ENCODE peak calls at places on chromosome 20, in four cellular contexts. One of them, this sample, is unnamed.

GRCh38 chr20:50187403-50188051 is 3.1 kb upstream of the CEBPB start:
- DNase-seq in coronary artery: no peak
- DNase-seq in fibroblast of mammary gland: peak
- DNase-seq in GM23338: peak
- DNase-seq in this sample: no peak

GRCh38 chr20:50339196-50339901 is 148.7 kb downstream of the CEBPB start:
- DNase-seq in fibroblast of mammary gland: peak
- DNase-seq in coronary artery: no peak
- DNase-seq in GM23338: no peak
- DNase-seq in this sample: no peak

GRCh38 chr20:36352843-36353553 is 46.9 kb downstream of the DLGAP4 start:
- DNase-seq in coronary artery: no peak
- DNase-seq in fibroblast of mammary gland: no peak
- DNase-seq in GM23338: no peak
- DNase-seq in this sample: no peak

GRCh38 chr20:14449323-14449722 is 111.9 kb upstream of the FLRT3 start:
- DNase-seq in coronary artery: no peak
- DNase-seq in fibroblast of mammary gland: peak
- DNase-seq in GM23338: no peak
- DNase-seq in this sample: no peak

GRCh38 chr20:58192567-58192966 is 35.9 kb downstream of the ANKRD60 start:
- DNase-seq in fibroblast of mammary gland: no peak
- DNase-seq in coronary artery: no peak
- DNase-seq in GM23338: peak
- DNase-seq in this sample: no peak

GRCh38 chr20:20491110-20491783 is 123.3 kb downstream of the INSM1 start:
- DNase-seq in fibroblast of mammary gland: peak
- DNase-seq in GM23338: no peak
- DNase-seq in coronary artery: no peak
- DNase-seq in this sample: no peak

GRCh38 chr20:42604998-42605970 is 584.4 kb downstream of the PTPRT start:
- DNase-seq in fibroblast of mammary gland: no peak
- DNase-seq in GM23338: no peak
- DNase-seq in coronary artery: peak
- DNase-seq in this sample: no peak

GRCh38 chr20:52494244-52494643 is 302.7 kb upstream of the ZFP64 start:
- DNase-seq in GM23338: no peak
- DNase-seq in coronary artery: no peak
- DNase-seq in fibroblast of mammary gland: peak
- DNase-seq in this sample: no peak

GRCh38 chr20:5714261-5715041 is 35.8 kb upstream of the SHLD1 start:
- DNase-seq in coronary artery: no peak
- DNase-seq in GM23338: peak
- DNase-seq in fibroblast of mammary gland: no peak
- DNase-seq in this sample: no peak

GRCh38 chr20:11697646-11698045 is 220.0 kb upstream of the BTBD3 start:
- DNase-seq in fibroblast of mammary gland: no peak
- DNase-seq in GM23338: no peak
- DNase-seq in coronary artery: no peak
- DNase-seq in this sample: no peak

GRCh38 chr20:34887023-34887422 is 10.6 kb downstream of the ACSS2 start:
- DNase-seq in GM23338: no peak
- DNase-seq in fibroblast of mammary gland: no peak
- DNase-seq in coronary artery: no peak
- DNase-seq in this sample: no peak

GRCh38 chr20:4811257-4811656 is 89.5 kb downstream of the PRND start:
- DNase-seq in coronary artery: no peak
- DNase-seq in fibroblast of mammary gland: no peak
- DNase-seq in GM23338: no peak
- DNase-seq in this sample: no peak

DNA sequence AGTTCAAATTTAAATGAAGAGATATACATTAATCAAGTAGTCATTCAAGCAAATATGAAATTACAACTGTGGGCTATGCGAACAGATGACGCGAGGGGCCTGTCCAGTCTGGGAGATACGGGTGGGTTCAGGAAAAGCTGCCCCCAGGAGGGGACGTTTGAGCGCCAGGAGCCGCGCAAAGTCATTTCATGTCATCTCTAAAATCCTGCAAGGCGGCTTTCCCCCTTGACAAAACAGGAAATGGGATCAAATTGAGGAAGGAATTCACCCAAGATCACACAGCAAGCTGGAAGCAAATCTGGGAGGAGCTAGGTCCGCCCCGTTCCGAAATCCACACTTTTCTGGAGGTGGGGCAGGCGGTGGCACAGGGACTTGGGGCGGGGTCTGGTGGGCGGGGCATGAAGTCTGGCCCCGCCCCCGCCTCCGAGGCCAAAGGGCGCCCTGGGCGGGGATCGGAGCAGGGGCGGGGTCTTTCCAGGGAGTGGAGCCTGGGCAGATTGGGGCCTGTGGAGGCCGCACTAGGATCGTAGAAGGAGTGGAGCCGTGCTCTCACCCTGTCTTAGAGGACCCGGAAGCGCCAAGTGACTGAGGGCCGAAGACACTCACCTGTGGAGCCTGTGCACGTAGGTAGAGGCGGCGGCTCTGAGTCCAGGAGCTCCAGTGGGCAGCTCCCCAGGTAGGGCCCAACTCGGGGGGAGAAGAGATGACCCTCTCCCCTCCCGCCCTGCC is at the start of gene LPIN3:
- DNase-seq in fibroblast of mammary gland: peak
- DNase-seq in coronary artery: peak
- DNase-seq in GM23338: peak
- DNase-seq in this sample: no peak
- TF ChIP-seq CTCF in fibroblast of mammary gland: no peak
- TF ChIP-seq CTCF in coronary artery: no peak
- TF ChIP-seq CTCF in GM23338: no peak
- TF ChIP-seq CTCF in this sample: peak

DNA sequence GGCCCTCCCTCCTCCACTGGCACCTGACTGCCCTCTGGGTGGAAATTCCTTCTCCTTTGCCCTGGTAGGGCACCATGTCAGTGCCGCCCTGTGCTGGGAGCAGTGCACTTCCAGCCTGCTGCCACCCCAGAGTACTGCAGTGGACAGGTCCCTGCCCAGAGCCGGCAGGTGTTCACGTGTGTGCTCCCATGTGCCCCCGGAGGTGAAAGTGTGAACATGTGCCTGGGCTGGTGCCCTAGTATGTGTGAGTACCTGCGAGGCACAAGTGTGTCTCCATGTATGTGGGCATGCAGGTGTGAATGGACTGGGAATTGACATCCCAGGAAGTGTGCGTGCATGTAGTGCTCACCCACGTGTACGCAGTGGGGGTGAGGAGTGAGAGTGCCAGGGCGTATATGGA is 29.4 kb downstream of the SDCBP2 start:
- DNase-seq in GM23338: peak
- DNase-seq in fibroblast of mammary gland: no peak
- DNase-seq in coronary artery: no peak
- DNase-seq in this sample: no peak
- TF ChIP-seq CTCF in GM23338: peak
- TF ChIP-seq CTCF in fibroblast of mammary gland: peak
- TF ChIP-seq CTCF in coronary artery: no peak
- TF ChIP-seq CTCF in this sample: no peak

DNA sequence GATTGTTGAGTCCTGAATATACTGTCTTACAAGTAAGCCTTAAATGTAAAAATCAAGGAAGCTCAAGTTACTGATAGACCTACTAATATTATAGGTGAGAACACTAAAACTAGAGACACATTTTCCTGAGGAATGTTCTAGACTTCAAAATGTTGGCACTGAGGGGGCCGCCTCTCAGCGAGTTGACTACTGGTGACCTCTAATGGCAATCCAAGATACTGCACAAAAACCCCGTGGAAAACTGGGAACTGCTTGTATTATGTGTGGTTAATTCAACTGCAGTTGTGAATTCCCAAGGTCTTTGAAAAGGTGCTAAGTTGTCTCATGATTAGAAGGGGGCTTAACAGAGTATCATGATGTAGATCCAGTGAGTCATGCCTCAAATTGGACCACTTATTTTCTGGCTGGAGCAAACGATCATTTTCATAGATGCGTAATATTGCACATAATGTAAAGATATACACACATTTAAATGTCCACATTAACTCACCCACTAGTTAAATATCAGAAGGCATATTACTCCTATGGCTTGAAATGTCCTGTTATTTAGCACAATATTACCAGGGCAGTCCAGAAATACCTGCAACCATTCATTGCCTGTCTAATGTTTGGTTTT is 336.2 kb downstream of the FOXA2 start:
- DNase-seq in GM23338: peak
- DNase-seq in fibroblast of mammary gland: peak
- DNase-seq in coronary artery: no peak
- DNase-seq in this sample: no peak
- TF ChIP-seq CTCF in GM23338: peak
- TF ChIP-seq CTCF in fibroblast of mammary gland: peak
- TF ChIP-seq CTCF in coronary artery: no peak
- TF ChIP-seq CTCF in this sample: peak

DNA sequence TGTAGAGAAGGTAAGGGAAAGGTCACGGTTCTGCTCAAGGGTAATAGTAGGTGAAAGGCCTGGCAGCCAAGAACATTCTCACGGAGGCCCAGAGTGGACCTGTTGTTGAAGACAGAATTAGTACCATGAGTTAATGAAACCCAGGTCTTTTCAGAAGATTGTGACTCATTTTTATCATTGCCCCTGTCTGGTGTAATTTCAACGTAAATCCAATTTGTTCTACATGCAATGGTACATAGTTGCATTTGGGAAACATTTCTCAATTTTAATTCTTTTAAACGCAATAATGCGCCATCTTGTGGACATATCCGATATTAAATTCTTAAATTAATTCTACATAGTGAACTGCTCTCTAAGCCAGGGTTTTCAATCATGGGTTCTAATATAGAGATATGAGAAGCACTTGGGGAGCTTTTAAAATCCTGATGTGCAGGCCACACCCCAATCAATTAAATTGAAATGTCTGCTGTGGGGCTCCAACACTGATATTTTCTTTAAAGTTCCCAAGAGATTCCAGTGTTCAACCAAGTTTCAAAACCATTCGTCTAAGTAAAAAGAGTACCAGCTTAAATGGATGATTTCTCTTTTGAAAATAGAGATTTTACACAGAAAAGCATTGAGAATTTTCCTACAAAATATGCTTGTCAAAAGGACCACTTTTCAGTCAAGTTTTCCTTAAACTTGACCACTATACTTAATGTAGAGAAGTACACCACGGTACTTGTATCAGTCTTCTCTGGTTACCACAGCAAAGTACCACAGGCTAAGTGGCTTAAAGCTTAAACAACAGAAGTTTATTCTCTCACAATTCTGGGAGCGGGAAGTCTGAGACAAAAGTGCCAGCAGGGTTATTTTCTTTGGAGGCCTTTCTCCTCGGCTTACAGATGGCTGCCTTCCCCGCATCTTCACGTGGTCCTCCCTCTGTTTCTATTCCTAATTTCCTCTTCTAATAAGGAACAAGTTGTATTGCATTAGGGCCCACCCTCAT is 257.6 kb downstream of the PLCB1 start:
- DNase-seq in fibroblast of mammary gland: peak
- DNase-seq in GM23338: peak
- DNase-seq in coronary artery: no peak
- DNase-seq in this sample: no peak
- TF ChIP-seq CTCF in fibroblast of mammary gland: peak
- TF ChIP-seq CTCF in GM23338: peak
- TF ChIP-seq CTCF in coronary artery: peak
- TF ChIP-seq CTCF in this sample: peak

DNA sequence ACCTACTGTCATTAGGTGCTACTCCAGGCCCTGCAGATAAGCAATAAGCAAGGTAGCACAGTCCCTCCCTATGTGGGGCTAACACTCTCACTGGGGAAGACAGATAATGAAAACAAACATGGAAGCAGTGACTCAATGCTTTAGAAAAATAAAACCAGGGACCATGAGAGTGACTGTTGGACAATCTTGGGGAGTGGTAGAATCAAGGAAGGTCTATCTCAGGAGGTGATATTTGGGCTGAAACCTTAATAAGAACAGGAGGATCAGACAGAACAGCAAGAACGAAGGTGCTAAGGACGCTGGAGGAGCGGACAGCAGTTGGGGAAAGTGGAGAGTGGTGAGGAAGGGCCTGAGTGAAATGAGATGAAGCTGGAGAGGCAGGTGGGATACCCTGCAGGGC is 58.2 kb downstream of the BANF2 start:
- DNase-seq in fibroblast of mammary gland: no peak
- DNase-seq in GM23338: no peak
- DNase-seq in coronary artery: no peak
- DNase-seq in this sample: no peak
- TF ChIP-seq CTCF in fibroblast of mammary gland: no peak
- TF ChIP-seq CTCF in GM23338: no peak
- TF ChIP-seq CTCF in coronary artery: no peak
- TF ChIP-seq CTCF in this sample: no peak

GRCh38 chr20:62123450-62124118 is 1.3 kb downstream of the LSM14B start:
- DNase-seq in fibroblast of mammary gland: peak
- DNase-seq in coronary artery: no peak
- DNase-seq in GM23338: peak
- DNase-seq in this sample: no peak
- TF ChIP-seq CTCF in fibroblast of mammary gland: no peak
- TF ChIP-seq CTCF in coronary artery: no peak
- TF ChIP-seq CTCF in GM23338: no peak
- TF ChIP-seq CTCF in this sample: no peak

GRCh38 chr20:235891-236290 is 8.8 kb downstream of the DEFB129 start:
- DNase-seq in coronary artery: no peak
- DNase-seq in GM23338: no peak
- DNase-seq in fibroblast of mammary gland: peak
- DNase-seq in this sample: no peak
- TF ChIP-seq CTCF in coronary artery: no peak
- TF ChIP-seq CTCF in GM23338: no peak
- TF ChIP-seq CTCF in fibroblast of mammary gland: no peak
- TF ChIP-seq CTCF in this sample: peak

GRCh38 chr20:10412591-10413408 is 21.2 kb downstream of the MKKS start:
- DNase-seq in fibroblast of mammary gland: peak
- DNase-seq in GM23338: no peak
- DNase-seq in coronary artery: no peak
- DNase-seq in this sample: no peak
- TF ChIP-seq CTCF in fibroblast of mammary gland: peak
- TF ChIP-seq CTCF in GM23338: no peak
- TF ChIP-seq CTCF in coronary artery: no peak
- TF ChIP-seq CTCF in this sample: peak

DNA sequence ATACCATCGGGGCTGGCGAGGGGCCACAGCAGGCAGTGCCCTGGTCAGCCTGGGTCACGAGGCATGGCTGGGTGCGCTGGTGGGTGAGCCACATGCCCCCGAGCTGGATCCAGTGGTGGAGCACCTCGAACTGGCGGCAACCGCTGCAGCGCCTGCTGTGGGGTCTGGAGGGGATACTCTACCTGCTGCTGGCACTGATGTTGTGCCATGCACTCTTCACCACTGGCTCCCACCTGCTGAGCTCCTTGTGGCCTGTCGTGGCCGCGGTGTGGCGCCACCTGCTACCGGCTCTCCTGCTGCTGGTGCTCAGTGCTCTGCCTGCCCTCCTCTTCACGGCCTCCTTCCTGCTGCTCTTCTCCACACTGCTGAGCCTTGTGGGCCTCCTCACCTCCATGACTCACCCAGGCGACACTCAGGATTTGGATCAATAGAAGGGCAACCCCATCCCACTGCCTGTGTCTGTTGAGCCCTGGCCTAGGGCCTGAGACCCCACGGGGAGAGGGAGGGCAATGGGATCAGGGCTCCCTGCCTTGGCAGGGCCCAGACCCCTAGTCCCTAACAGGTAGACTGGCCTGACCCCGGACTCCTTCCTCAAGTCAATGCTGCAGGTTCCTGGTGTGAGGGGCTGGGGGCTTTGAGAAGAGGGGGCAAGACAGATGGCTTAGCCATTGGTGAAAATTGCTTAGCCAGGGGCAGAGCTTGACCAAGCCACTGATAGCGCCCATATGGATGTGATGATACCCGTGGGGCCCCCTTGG is 598 bp downstream of the TMEM239 start:
- DNase-seq in coronary artery: peak
- DNase-seq in fibroblast of mammary gland: no peak
- DNase-seq in GM23338: peak
- DNase-seq in this sample: no peak
- TF ChIP-seq CTCF in coronary artery: no peak
- TF ChIP-seq CTCF in fibroblast of mammary gland: no peak
- TF ChIP-seq CTCF in GM23338: peak
- TF ChIP-seq CTCF in this sample: no peak